ENCODE peak calls at places on chromosomes 12 and 14, in four cellular contexts. F is fibroblast of lung, D is MM.1S, K is IMR-90. P is an unnamed sample.

GRCh38 chr14:101019974-101020710 is 116.6 kb upstream of the RTL1 start:
- DNase-seq in F (no peak), D (no peak), K (no peak), P (no peak)

GRCh38 chr12:2117541-2117940 is 64.8 kb downstream of the CACNA1C start:
- DNase-seq in F (no peak), D (no peak), K (no peak), P (no peak)

GRCh38 chr14:93108105-93108504 is 7.6 kb downstream of the ITPK1 start:
- DNase-seq in F (no peak), D (no peak), K (no peak), P (no peak)

GRCh38 chr12:123614110-123614509 is 12.2 kb downstream of the DDX55 start:
- DNase-seq in F (no peak), D (no peak), K (no peak), P (no peak)

GRCh38 chr14:103361868-103362267 is 23.3 kb upstream of the MARK3 start:
- DNase-seq in F (peak; percentile 98), D (no peak), K (peak; percentile 99), P (peak; percentile 98)

GRCh38 chr12:66837311-66837627 is 158.4 kb upstream of the GRIP1 start:
- DNase-seq in F (no peak), D (no peak), K (no peak), P (no peak)

GRCh38 chr12:93448796-93449195 is 7.0 kb upstream of the UBE2N start:
- DNase-seq in F (no peak), D (no peak), K (no peak), P (no peak)

GRCh38 chr12:109715310-109716091 is 1.9 kb downstream of the FAM222A start:
- DNase-seq in F (no peak), D (peak; percentile 6), K (no peak), P (no peak)

GRCh38 chr12:71441350-71441748 is 1.8 kb downstream of the LGR5 start:
- DNase-seq in F (no peak), D (no peak), K (no peak), P (no peak)

GRCh38 chr12:58966939-58967338 is 46.6 kb upstream of the LRIG3 start:
- DNase-seq in F (peak; percentile 22), D (no peak), K (peak; percentile 49), P (peak; percentile 7)

GRCh38 chr12:89927226-89927698 is 218.6 kb upstream of the ATP2B1 start:
- DNase-seq in F (no peak), D (peak; percentile 82), K (no peak), P (no peak)

GRCh38 chr12:120830052-120830940 is 73.9 kb downstream of the SPPL3 start:
- DNase-seq in F (no peak), D (no peak), K (peak; percentile 12), P (no peak)

GRCh38 chr14:99407416-99407815 is 73.2 kb downstream of the SETD3 start:
- DNase-seq in F (no peak), D (no peak), K (no peak), P (no peak)

GRCh38 chr14:74085047-74085637 is 386 bp downstream of the LIN52 start:
- DNase-seq in F (peak; percentile 36), D (peak; percentile 21), K (peak; percentile 55), P (peak; percentile 63)

GRCh38 chr12:94686834-94687628 is 36.7 kb upstream of the TMCC3 start:
- DNase-seq in F (peak; percentile 14), D (no peak), K (no peak), P (no peak)

GRCh38 chr14:22521449-22522239 is 67.4 kb downstream of the DAD1 start:
- DNase-seq in F (no peak), D (no peak), K (no peak), P (no peak)

GRCh38 chr14:65258391-65258790 is 154.1 kb upstream of the FUT8 start:
- DNase-seq in F (peak; percentile 78), D (no peak), K (peak; percentile 79), P (peak; percentile 80)

GRCh38 chr14:27049611-27050172 is 451.9 kb upstream of the NOVA1 start:
- DNase-seq in F (no peak), D (peak; percentile 80), K (no peak), P (no peak)

GRCh38 chr14:61749867-61750266 is 12.4 kb upstream of the SNAPC1 start:
- DNase-seq in F (peak; percentile 13), D (no peak), K (no peak), P (no peak)

GRCh38 chr12:68746572-68747180 is 700 bp downstream of the SLC35E3 start:
- DNase-seq in F (peak; percentile 70), D (peak; percentile 31), K (peak; percentile 68), P (peak; percentile 74)

GRCh38 chr12:53225635-53226424 is 6.2 kb downstream of the RARG start:
- DNase-seq in F (no peak), D (no peak), K (no peak), P (peak; percentile 53)

GRCh38 chr12:46455648-46456352 is 83.2 kb upstream of the SLC38A2 start:
- DNase-seq in F (no peak), D (no peak), K (no peak), P (peak; percentile 72)

GRCh38 chr14:74507796-74508195 is 14.2 kb downstream of the ISCA2 start:
- DNase-seq in F (no peak), D (no peak), K (no peak), P (no peak)

GRCh38 chr14:32481707-32482106 is 152.6 kb downstream of the AKAP6 start:
- DNase-seq in F (no peak), D (no peak), K (no peak), P (no peak)

GRCh38 chr14:23865502-23865901 is 88.1 kb upstream of the DHRS4 start:
- DNase-seq in F (no peak), D (no peak), K (no peak), P (no peak)

GRCh38 chr12:57135487-57135886 is 7.2 kb downstream of the LRP1 start:
- DNase-seq in F (peak; percentile 74), D (no peak), K (peak; percentile 46), P (no peak)

GRCh38 chr14:77885363-77885762 is 85.5 kb downstream of the ADCK1 start:
- DNase-seq in F (no peak), D (no peak), K (no peak), P (no peak)

DNA sequence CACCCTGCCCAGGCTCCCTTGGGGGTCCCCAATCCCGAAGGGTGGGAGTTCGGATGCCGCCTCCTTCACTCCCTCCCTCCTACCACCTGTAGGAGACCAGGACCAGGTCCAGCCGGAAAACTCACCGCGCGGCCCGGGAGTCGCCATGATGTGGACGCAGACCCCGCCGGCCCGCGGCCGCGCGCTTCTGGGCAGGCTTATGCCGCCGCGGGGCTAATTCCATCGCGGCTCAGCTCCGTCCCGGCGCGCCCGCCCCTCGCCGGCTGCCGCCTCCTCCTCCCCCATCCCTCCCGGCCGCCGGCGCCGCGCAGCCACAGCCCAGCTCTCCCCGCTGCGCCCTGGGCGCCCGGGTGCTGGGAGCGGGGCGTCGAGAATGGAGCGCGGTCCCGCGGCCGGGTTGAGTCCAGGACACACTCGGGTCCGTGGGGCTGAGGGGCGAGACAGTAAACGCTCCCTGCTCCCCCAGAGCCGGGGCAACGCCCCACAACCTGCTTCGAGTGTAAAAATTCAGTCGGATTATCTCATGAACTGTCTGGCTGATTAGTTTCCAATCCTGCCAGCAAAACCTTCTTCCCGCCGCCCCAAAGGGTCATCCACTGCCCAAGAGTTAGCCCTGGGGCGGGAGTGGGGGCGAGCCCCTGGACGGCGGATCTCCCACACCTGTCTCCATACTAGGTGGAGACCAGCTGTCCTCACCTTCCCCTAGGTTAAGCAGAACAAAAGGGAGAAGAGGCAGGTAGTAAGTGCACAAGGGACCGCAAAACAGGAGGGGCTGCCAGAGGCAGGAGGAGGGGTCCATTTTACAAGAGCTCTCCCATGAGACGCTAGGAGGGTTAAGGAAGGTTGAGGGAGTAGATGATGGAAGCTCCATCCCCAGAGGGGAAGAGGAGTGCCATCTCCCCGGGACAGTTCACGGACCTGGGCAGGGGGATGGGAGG is at the start of gene ANO2:
- DNase-seq in F (no peak), D (peak; percentile 12), K (no peak), P (no peak)
- H3K4me2 ChIP-seq in F (peak within 1 kb of the TSS; percentile 64), D (peak within 1 kb of the TSS; percentile 90), K (peak within 1 kb of the TSS; percentile 95), P (peak within 1 kb of the TSS; percentile 84)

DNA sequence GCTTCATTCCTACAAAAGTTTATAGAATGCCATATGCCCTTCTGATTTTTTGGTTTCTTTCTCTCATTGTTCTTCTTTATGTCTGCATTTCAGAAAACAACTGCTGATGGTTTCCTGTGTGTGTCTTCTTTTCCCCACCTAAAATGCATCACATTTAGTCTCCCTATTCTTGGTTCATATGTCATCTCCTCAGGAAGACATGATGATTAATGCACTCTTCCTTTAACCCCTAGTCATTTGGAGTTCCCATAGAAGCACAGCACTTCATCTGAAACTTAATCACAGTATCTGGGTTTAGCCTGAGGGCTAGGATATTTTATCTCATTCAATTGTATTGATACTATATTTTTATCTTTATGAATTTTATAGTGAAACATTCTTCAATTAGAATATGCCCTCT is 21.5 kb downstream of the GNPNAT1 start:
- DNase-seq in F (no peak), D (no peak), K (no peak), P (peak; percentile 12)
- H2AFZ ChIP-seq in F (no peak overlapping the region), D (no peak overlapping the region), K (no peak overlapping the region), P (no peak overlapping the region)

DNA sequence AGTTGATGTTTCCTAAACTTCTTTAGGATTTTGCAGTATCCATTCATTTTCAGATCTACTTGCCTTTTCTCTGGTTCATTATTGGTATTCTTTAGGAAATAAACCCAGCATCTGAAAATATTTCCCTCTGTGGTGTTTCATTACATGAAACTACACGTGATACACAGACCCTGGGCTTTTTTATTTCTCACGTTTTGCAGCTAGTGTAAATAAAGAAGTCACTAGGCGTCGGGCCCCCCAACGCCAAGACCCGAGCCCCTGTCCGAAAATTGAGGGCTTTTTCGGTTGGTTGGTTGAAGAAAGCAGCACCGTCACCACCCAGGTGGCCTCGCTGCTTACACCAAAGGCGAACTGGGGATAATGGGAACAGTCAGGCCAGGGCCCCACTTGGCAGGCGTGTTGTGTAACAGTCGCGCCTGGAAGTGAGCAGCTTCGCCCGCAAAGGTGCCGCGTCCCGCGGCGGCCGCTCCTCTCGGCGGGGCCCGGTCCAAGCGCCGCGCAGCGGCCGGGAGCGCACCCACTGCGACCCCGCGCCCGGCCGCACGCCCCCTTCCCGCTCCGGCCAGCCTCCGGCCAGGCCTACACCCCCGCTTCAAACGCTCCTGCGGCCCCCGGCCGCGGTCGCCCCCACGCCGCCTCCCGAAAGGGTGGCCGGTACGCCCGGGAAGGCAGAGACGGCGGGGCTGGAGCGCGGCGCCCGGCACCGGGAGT is 1.2 kb downstream of the DUSP16 start:
- DNase-seq in F (peak; percentile 50), D (peak; percentile 56), K (peak; percentile 46), P (peak; percentile 55)
- TF ChIP-seq CTCF in F (peak; percentile 7), D (no peak), K (peak; percentile 1), P (no peak)

GRCh38 chr12:27001663-27002062 is 12.5 kb downstream of the TM7SF3 start:
- DNase-seq in F (no peak), D (no peak), K (no peak), P (no peak)

GRCh38 chr12:27003421-27004311 is 10.5 kb downstream of the TM7SF3 start:
- DNase-seq in F (no peak), D (no peak), K (no peak), P (no peak)

GRCh38 chr12:27000962-27001361 is 13.2 kb downstream of the TM7SF3 start:
- DNase-seq in F (no peak), D (no peak), K (no peak), P (no peak)

GRCh38 chr12:27005495-27005894 is 8.7 kb downstream of the TM7SF3 start:
- DNase-seq in F (no peak), D (no peak), K (no peak), P (no peak)

GRCh38 chr12:27002141-27002540 is 12.0 kb downstream of the TM7SF3 start:
- DNase-seq in F (no peak), D (no peak), K (no peak), P (no peak)
- H3K4me2 ChIP-seq in F (no peak overlapping the region), D (no peak overlapping the region), K (no peak overlapping the region), P (no peak overlapping the region)

GRCh38 chr12:131510431-131510830 is 200.5 kb upstream of the SFSWAP start:
- DNase-seq in F (no peak), D (no peak), K (no peak), P (no peak)
- H2AFZ ChIP-seq in F (no peak overlapping the region), D (no peak overlapping the region), K (no peak overlapping the region), P (no peak overlapping the region)

P was measured in mammary epithelial cell.